ENCODE peak calls at places on chromosomes 16 and 17, in eight cellular contexts. D, A, N, X, G, H, V and C are unnamed samples.

GRCh38 chr17:56125830-56126819 is 27.1 kb upstream of the ANKFN1 start:
- DNase-seq in D (no peak), A (no peak), N (no peak), X (no peak), G (peak), H (peak), V (no peak), C (peak)

GRCh38 chr17:38798614-38799500 is 499 bp downstream of the PIP4K2B start:
- DNase-seq in D (no peak), A (peak), N (no peak), X (peak), G (peak), H (peak), V (peak), C (peak)

GRCh38 chr17:76529643-76530488 is 7.6 kb downstream of the CYGB start:
- DNase-seq in D (peak), A (no peak), N (no peak), X (no peak), G (no peak), H (peak), V (no peak), C (peak)

GRCh38 chr16:68744744-68745280 is 7.7 kb downstream of the CDH1 start:
- DNase-seq in D (no peak), A (no peak), N (no peak), X (no peak), G (peak), H (no peak), V (no peak), C (no peak)

GRCh38 chr16:17784073-17784472 is 313.3 kb upstream of the XYLT1 start:
- DNase-seq in D (no peak), A (no peak), N (no peak), X (no peak), G (peak), H (no peak), V (no peak), C (no peak)

GRCh38 chr17:59769891-59770290 is 62.4 kb downstream of the VMP1 start:
- DNase-seq in D (no peak), A (no peak), N (no peak), X (no peak), G (no peak), H (no peak), V (no peak), C (peak)

GRCh38 chr16:24610421-24610765 is 71.0 kb downstream of the RBBP6 start:
- DNase-seq in D (peak), A (no peak), N (no peak), X (no peak), G (no peak), H (peak), V (no peak), C (peak)

GRCh38 chr17:81160306-81160705 is 5.0 kb upstream of the PVALEF start:
- DNase-seq in D (peak), A (peak), N (no peak), X (no peak), G (no peak), H (peak), V (peak), C (no peak)

GRCh38 chr17:80931421-80932265 is 60.0 kb upstream of the CHMP6 start:
- DNase-seq in D (no peak), A (no peak), N (no peak), X (no peak), G (no peak), H (no peak), V (no peak), C (peak)